ENCODE peak calls at places on chromosomes 6 and 20, in five cellular contexts. I, P, V, U and A are unnamed samples.

GRCh38 chr6:25041676-25042598 is 106.2 kb upstream of the RIPOR2 start:
- DNase-seq in I (no peak), P (no peak), V (no peak), U (no peak), A (peak)

GRCh38 chr6:99967052-99967451 is 27.0 kb downstream of the MCHR2 start:
- DNase-seq in I (no peak), P (no peak), V (no peak), U (no peak), A (no peak)

GRCh38 chr6:38432479-38432878 is 207.2 kb downstream of the BTBD9 start:
- DNase-seq in I (no peak), P (no peak), V (no peak), U (no peak), A (no peak)

GRCh38 chr6:17225767-17226166 is 55.4 kb upstream of the RBM24 start:
- DNase-seq in I (no peak), P (no peak), V (no peak), U (no peak), A (no peak)

GRCh38 chr20:52484438-52484837 is 292.9 kb upstream of the ZFP64 start:
- DNase-seq in I (peak), P (no peak), V (no peak), U (no peak), A (no peak)

GRCh38 chr20:62587757-62588402 is 54.4 kb upstream of the SLCO4A1 start:
- DNase-seq in I (no peak), P (no peak), V (no peak), U (no peak), A (no peak)

GRCh38 chr20:14918981-14919380 is 581.6 kb upstream of the FLRT3 start:
- DNase-seq in I (no peak), P (no peak), V (no peak), U (no peak), A (no peak)

GRCh38 chr20:60695223-60695622 is 556.8 kb upstream of the CDH4 start:
- DNase-seq in I (peak), P (no peak), V (no peak), U (no peak), A (no peak)

GRCh38 chr6:53896237-53896636 is 101.4 kb downstream of the LRRC1 start:
- DNase-seq in I (no peak), P (no peak), V (no peak), U (no peak), A (no peak)

GRCh38 chr20:39862613-39863012 is 826.4 kb downstream of the MAFB start:
- DNase-seq in I (peak), P (no peak), V (no peak), U (no peak), A (no peak)

GRCh38 chr6:7973603-7974002 is 63.0 kb upstream of the TXNDC5 start:
- DNase-seq in I (no peak), P (no peak), V (no peak), U (no peak), A (no peak)

GRCh38 chr6:162108041-162108440 is 619.5 kb downstream of the PRKN start:
- DNase-seq in I (no peak), P (no peak), V (no peak), U (no peak), A (no peak)

GRCh38 chr20:51412333-51412761 is 130.2 kb downstream of the NFATC2 start:
- DNase-seq in I (peak), P (no peak), V (peak), U (no peak), A (no peak)

GRCh38 chr20:49483018-49483705 is 694 bp upstream of the KCNB1 start:
- DNase-seq in I (no peak), P (no peak), V (no peak), U (no peak), A (no peak)

GRCh38 chr20:53805895-53806384 is 212.3 kb upstream of the ZNF217 start:
- DNase-seq in I (no peak), P (no peak), V (no peak), U (no peak), A (no peak)

GRCh38 chr6:13243033-13243432 is 85.3 kb downstream of the TBC1D7 start:
- DNase-seq in I (no peak), P (no peak), V (no peak), U (no peak), A (no peak)

GRCh38 chr20:5390719-5391118 is 74.0 kb upstream of the PROKR2 start:
- DNase-seq in I (no peak), P (no peak), V (no peak), U (no peak), A (no peak)

GRCh38 chr6:63546697-63547096 is 25.6 kb upstream of the LOC128125822 start:
- DNase-seq in I (no peak), P (no peak), V (no peak), U (no peak), A (no peak)

GRCh38 chr6:137571854-137572253 is 77.7 kb upstream of the OLIG3 start:
- DNase-seq in I (no peak), P (no peak), V (peak), U (peak), A (peak)

GRCh38 chr6:136491251-136491650 is 59.0 kb downstream of the MAP7 start:
- DNase-seq in I (no peak), P (no peak), V (no peak), U (no peak), A (no peak)

GRCh38 chr20:57167971-57168693 is 98.3 kb downstream of the BMP7 start:
- DNase-seq in I (no peak), P (no peak), V (no peak), U (no peak), A (no peak)

GRCh38 chr20:55155360-55155759 is 680.0 kb downstream of the DOK5 start:
- DNase-seq in I (no peak), P (no peak), V (no peak), U (no peak), A (no peak)

GRCh38 chr6:148389086-148389485 is 46.4 kb downstream of the SASH1 start:
- DNase-seq in I (no peak), P (no peak), V (no peak), U (no peak), A (no peak)

GRCh38 chr6:167858086-167858591 is 31.4 kb downstream of the AFDN start:
- DNase-seq in I (peak), P (no peak), V (no peak), U (no peak), A (no peak)

GRCh38 chr20:62143118-62143975 is at the start of the genes PSMA7 and SS18L1:
- DNase-seq in I (peak), P (peak), V (peak), U (peak), A (peak)

GRCh38 chr6:57284056-57284455 is 33.4 kb upstream of the PRIM2 start:
- DNase-seq in I (no peak), P (no peak), V (no peak), U (no peak), A (no peak)

GRCh38 chr6:33621396-33622388 is 570 bp downstream of the ITPR3 start:
- DNase-seq in I (no peak), P (no peak), V (peak), U (peak), A (peak)

GRCh38 chr6:159761135-159761872 is 541 bp upstream of the ACAT2 start:
- DNase-seq in I (no peak), P (peak), V (no peak), U (peak), A (peak)

GRCh38 chr20:47196091-47197081 is 160.1 kb downstream of the ZMYND8 start:
- DNase-seq in I (no peak), P (peak), V (peak), U (peak), A (peak)

GRCh38 chr6:28841290-28841689 is 82.5 kb downstream of the TRIM27 start:
- DNase-seq in I (no peak), P (no peak), V (peak), U (no peak), A (no peak)

GRCh38 chr20:44678247-44678646 is 26.7 kb upstream of the ADA start:
- DNase-seq in I (no peak), P (no peak), V (peak), U (no peak), A (no peak)

GRCh38 chr6:113909224-113909856 is 52.2 kb downstream of the MARCKS start:
- DNase-seq in I (peak), P (no peak), V (peak), U (peak), A (no peak)

GRCh38 chr6:68639826-68640505 is 4.9 kb downstream of the ADGRB3 start:
- DNase-seq in I (no peak), P (no peak), V (peak), U (no peak), A (no peak)

GRCh38 chr6:3039384-3039783 is 28.9 kb upstream of the RIPK1 start:
- DNase-seq in I (no peak), P (no peak), V (no peak), U (no peak), A (no peak)

GRCh38 chr6:133587841-133588240 is 301.1 kb upstream of the TCF21 start:
- DNase-seq in I (no peak), P (no peak), V (no peak), U (no peak), A (no peak)